ENCODE peak calls at places on chromosomes 4 and X, in six cellular contexts. W is A549; B is CD8-positive, alpha-beta memory T cell; Q is left ventricle myocardium inferior; K is right lobe of liver; V is adipocyte. O is an unnamed sample.

GRCh38 chr4:165439344-165439743 is 60.5 kb downstream of the CPE start:
- DNase-seq in W (no peak), B (no peak), V (peak; percentile 6), K (no peak), Q (no peak), O (no peak)

GRCh38 chrX:47540754-47541538 is 20.1 kb upstream of the ARAF start:
- DNase-seq in B (no peak), Q (peak; percentile 63), V (peak; percentile 92), K (peak; percentile 56), W (peak; percentile 90), O (no peak)

GRCh38 chr4:1748465-1748995 is 27.2 kb downstream of the TACC3 start:
- DNase-seq in B (peak; percentile 82), Q (peak; percentile 62), V (peak; percentile 80), K (peak; percentile 79), W (peak; percentile 78), O (peak; percentile 46)

GRCh38 chr4:15870079-15870478 is 68.5 kb downstream of the FGFBP1 start:
- DNase-seq in W (no peak), V (no peak), B (no peak), Q (no peak), K (no peak), O (no peak)

GRCh38 chrX:25016938-25017598 is 1.3 kb upstream of the ARX start:
- DNase-seq in B (no peak), W (no peak), K (no peak), Q (no peak), V (no peak), O (no peak)

GRCh38 chrX:70476934-70477733 is 32.5 kb downstream of the DLG3 start:
- DNase-seq in B (no peak), K (no peak), Q (no peak), V (peak; percentile 68), W (peak; percentile 28), O (no peak)

GRCh38 chr4:2060578-2061207 is 1.6 kb downstream of the NAT8L start:
- DNase-seq in K (peak; percentile 17), B (no peak), V (no peak), W (no peak), Q (peak; percentile 10), O (no peak)

GRCh38 chr4:106595906-106596305 is 227.3 kb upstream of the GIMD1 start:
- DNase-seq in V (no peak), Q (no peak), B (no peak), W (no peak), K (no peak), O (no peak)

GRCh38 chrX:40581333-40581910 is 652 bp downstream of the ATP6AP2 start:
- DNase-seq in B (peak; percentile 48), W (peak; percentile 14), K (no peak), V (peak; percentile 46), Q (no peak), O (peak; percentile 14)

GRCh38 chr4:177380730-177381287 is 61.4 kb downstream of the AGA start:
- DNase-seq in V (no peak), Q (no peak), K (no peak), W (peak; percentile 17), B (no peak), O (no peak)

GRCh38 chr4:16692021-16692420 is 206.4 kb downstream of the LDB2 start:
- DNase-seq in V (peak; percentile 58), Q (no peak), B (no peak), K (no peak), W (no peak), O (no peak)

GRCh38 chr4:8768357-8768999 is 103.2 kb downstream of the HMX1 start:
- DNase-seq in B (peak; percentile 22), W (no peak), K (peak; percentile 5), Q (peak; percentile 7), V (no peak), O (no peak)

GRCh38 chrX:154123241-154124219 is 20.5 kb upstream of the OPN1LW start:
- DNase-seq in Q (peak; percentile 29), B (no peak), V (no peak), K (peak; percentile 44), W (no peak), O (peak; percentile 48)

GRCh38 chr4:57131849-57132745 is 21.9 kb upstream of the IGFBP7 start:
- DNase-seq in W (no peak), V (peak; percentile 34), Q (no peak), K (no peak), B (no peak), O (no peak)

GRCh38 chr4:184352891-184353290 is 121.5 kb downstream of the IRF2 start:
- DNase-seq in V (no peak), W (no peak), B (no peak), Q (no peak), K (no peak), O (no peak)

GRCh38 chr4:184357164-184357563 is 117.2 kb downstream of the IRF2 start:
- DNase-seq in B (no peak), K (no peak), V (no peak), Q (no peak), W (no peak), O (no peak)

GRCh38 chr4:184355857-184356256 is 118.5 kb downstream of the IRF2 start:
- DNase-seq in B (no peak), K (no peak), Q (no peak), V (no peak), W (no peak), O (no peak)

GRCh38 chr4:184356366-184356765 is 118.0 kb downstream of the IRF2 start:
- DNase-seq in Q (no peak), B (no peak), V (no peak), K (peak; percentile 52), W (no peak), O (no peak)

DNA sequence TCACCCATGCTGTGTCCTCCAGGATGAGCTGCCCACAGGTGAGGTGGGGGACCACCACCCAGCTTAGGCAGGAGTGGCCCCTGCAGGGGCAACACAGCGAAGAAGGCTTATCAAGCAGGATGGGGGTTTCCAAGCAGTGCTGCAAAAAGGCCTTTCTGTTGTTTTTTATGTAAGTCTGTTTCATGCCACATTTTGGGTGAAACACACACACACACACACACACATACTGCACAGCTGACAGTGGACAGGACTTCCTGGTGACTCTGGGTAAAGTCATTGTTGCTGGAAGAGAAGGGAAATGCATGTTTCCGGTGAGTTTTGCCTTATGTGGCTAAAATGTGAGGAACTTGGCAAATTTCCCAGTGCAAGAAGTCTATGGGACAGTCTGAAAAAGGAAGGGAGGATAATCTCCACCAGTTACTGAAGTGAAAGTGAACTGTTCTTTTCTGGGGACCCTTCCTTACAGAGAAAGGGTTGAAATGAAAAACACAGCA is 119.2 kb downstream of the IRF2 start:
- DNase-seq in B (no peak), W (no peak), V (peak; percentile 71), K (no peak), Q (no peak), O (no peak)
- H3K4me1 ChIP-seq in B (peaks cover 10% of the 10 kb centered on the region), W (peaks cover 7% of the 10 kb centered on the region), V (peaks cover 9% of the 10 kb centered on the region), K (no peaks in the 10 kb centered on the region), Q (peaks cover 25% of the 10 kb centered on the region), O (peaks cover 12% of the 10 kb centered on the region)

DNA sequence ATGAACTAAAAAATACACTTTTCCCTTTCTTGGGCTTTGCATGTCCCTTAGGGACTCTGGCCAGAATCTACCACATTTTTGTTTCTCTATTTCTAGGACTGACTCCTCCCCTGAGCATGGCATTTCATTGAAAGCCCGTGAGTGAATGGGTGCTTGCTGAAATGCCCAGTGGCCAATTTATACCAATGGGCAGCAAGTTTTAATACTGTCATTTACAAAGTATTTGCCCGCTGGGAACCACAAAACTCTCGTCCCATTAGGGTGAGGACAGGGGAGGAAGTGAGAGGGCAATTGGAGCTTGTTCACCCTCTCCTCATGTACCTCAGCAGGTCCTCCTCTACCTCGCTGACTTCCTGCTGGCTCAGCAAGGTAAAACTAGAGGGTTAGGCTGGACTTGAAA is 1.1 kb downstream of the SRPX2 start:
- DNase-seq in B (no peak), V (peak; percentile 36), Q (no peak), W (no peak), K (no peak), O (no peak)
- H3K4me3 ChIP-seq in B (no peak overlapping the region), V (peak overlapping the region; percentile 81), Q (peak overlapping the region; percentile 54), W (no peak overlapping the region), K (no peak overlapping the region), O (no peak overlapping the region)

GRCh38 chr4:19126903-19127302 is 1105.3 kb upstream of the LCORL start:
- DNase-seq in B (no peak), V (no peak), K (no peak), W (no peak), Q (no peak), O (no peak)
- H3K9me3 ChIP-seq in B (no peaks in the 10 kb centered on the region), V (no peaks in the 10 kb centered on the region), K (no peaks in the 10 kb centered on the region), W (no peaks in the 10 kb centered on the region), Q (no peaks in the 10 kb centered on the region), O (no peaks in the 10 kb centered on the region)

DNA sequence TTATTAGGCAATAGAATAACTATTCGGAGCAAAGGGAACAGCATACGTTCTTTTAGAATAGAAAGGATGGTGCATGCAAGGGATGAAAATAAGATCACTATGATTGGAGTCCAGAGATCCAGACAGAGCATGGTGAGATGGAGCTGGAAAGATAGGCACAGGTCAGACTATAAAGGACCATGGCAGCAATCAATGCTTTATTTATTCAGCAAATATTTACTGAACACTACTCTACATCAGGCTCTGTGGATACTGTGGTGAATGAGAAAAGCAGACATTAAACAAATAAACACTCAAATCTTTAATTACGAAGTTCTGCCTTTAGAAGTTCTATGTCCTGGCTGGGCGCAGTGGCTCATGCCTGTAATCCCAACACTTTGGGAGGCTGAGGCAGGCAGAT is 44.7 kb upstream of the ACSL4 start:
- DNase-seq in V (no peak), B (no peak), K (no peak), Q (no peak), W (no peak), O (no peak)
- H3K4me1 ChIP-seq in V (peaks cover 19% of the 10 kb centered on the region), B (no peaks in the 10 kb centered on the region), K (no peaks in the 10 kb centered on the region), Q (no peaks in the 10 kb centered on the region), W (peaks cover 27% of the 10 kb centered on the region), O (no peaks in the 10 kb centered on the region)

GRCh38 chrX:48939417-48940228 is 17.8 kb downstream of the OTUD5 start:
- DNase-seq in B (no peak), W (no peak), Q (no peak), V (no peak), K (no peak), O (peak; percentile 51)
- H3K4me3 ChIP-seq in B (peak overlapping the region; percentile 56), W (no peak overlapping the region), Q (no peak overlapping the region), V (no peak overlapping the region), K (no peak overlapping the region), O (peak overlapping the region; percentile 55)

DNA sequence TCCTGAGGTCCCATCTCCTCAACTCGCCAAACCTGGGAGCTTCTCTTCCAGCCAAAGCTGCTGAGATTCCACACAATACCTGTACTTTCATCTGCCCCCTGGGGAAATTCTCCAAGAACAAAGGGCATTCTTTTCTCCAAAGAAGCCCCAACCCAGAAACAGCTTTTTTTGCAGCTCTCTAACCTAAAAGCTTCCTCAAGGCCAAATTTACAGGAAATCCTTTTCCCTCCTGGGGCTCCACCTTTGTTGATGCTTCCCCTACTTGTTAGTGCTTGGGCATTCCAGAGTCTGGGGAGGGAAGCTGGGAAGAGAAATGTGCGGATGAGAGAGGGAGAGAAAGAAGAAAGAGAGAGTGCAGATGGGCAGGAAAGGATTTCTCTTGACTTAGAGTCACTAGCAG is 24.3 kb downstream of the ZBTB33 start:
- DNase-seq in K (no peak), Q (no peak), B (no peak), W (no peak), V (no peak), O (no peak)
- H3K9me3 ChIP-seq in K (no peaks in the 10 kb centered on the region), Q (no peaks in the 10 kb centered on the region), B (no peaks in the 10 kb centered on the region), W (no peaks in the 10 kb centered on the region), V (no peaks in the 10 kb centered on the region), O (no peaks in the 10 kb centered on the region)